ENCODE peak calls at places on chromosome 19, in eight cellular contexts. I is K562, H is SK-N-SH, V is HepG2, F is IMR-90, L is GM12878, P is HCT116, Y is A549. J is an unnamed sample.

GRCh38 chr19:17394891-17395415 is 957 bp upstream of the CCDC194 start:
- DNase-seq in I (peak; percentile 84), H (peak; percentile 81), V (no peak), F (peak; percentile 53), L (no peak), P (peak; percentile 71), Y (peak; percentile 48), J (peak; percentile 89)

GRCh38 chr19:41570639-41571112 is 5.3 kb upstream of the CEACAM21 start:
- DNase-seq in I (peak; percentile 78), H (peak; percentile 79), V (peak; percentile 59), F (peak; percentile 57), L (no peak), P (peak; percentile 59), Y (peak; percentile 90), J (peak; percentile 84)

GRCh38 chr19:38619361-38620174 is 580 bp downstream of the EIF3K start:
- DNase-seq in I (no peak), H (no peak), V (no peak), F (no peak), L (no peak), P (no peak), Y (no peak), J (no peak)

GRCh38 chr19:7348587-7349230 is at the start of gene ARHGEF18:
- DNase-seq in I (no peak), H (no peak), V (no peak), F (no peak), L (peak; percentile 59), P (no peak), Y (no peak), J (no peak)

GRCh38 chr19:46043519-46043918 is 2.7 kb upstream of the IGFL4 start:
- DNase-seq in I (no peak), H (no peak), V (no peak), F (no peak), L (no peak), P (no peak), Y (no peak), J (no peak)

GRCh38 chr19:13025819-13026477 is 30.7 kb downstream of the NFIX start:
- DNase-seq in I (no peak), H (no peak), V (no peak), F (no peak), L (no peak), P (no peak), Y (no peak), J (no peak)

GRCh38 chr19:34332027-34332786 is 32.8 kb upstream of the GPI start:
- DNase-seq in I (no peak), H (no peak), V (no peak), F (peak; percentile 31), L (no peak), P (no peak), Y (no peak), J (no peak)

GRCh38 chr19:10211071-10211470 is 16.3 kb upstream of the DNMT1 start:
- DNase-seq in I (no peak), H (no peak), V (no peak), F (no peak), L (no peak), P (no peak), Y (no peak), J (no peak)

GRCh38 chr19:38880882-38881609 is 3.0 kb upstream of the RINL start:
- DNase-seq in I (peak; percentile 50), H (peak; percentile 25), V (no peak), F (no peak), L (no peak), P (no peak), Y (no peak), J (no peak)

GRCh38 chr19:32817252-32817912 is 52.2 kb downstream of the SLC7A9 start:
- DNase-seq in I (no peak), H (no peak), V (peak; percentile 59), F (no peak), L (no peak), P (no peak), Y (no peak), J (no peak)

GRCh38 chr19:43562698-43563241 is 12.6 kb downstream of the XRCC1 start:
- DNase-seq in I (no peak), H (no peak), V (no peak), F (peak; percentile 76), L (peak; percentile 91), P (no peak), Y (no peak), J (no peak)

GRCh38 chr19:44646049-44646416 is 2.3 kb downstream of the PVR start:
- DNase-seq in I (no peak), H (no peak), V (no peak), F (no peak), L (no peak), P (no peak), Y (no peak), J (no peak)

GRCh38 chr19:43984687-43985000 is 656 bp downstream of the ZNF155 start:
- DNase-seq in I (no peak), H (peak; percentile 41), V (no peak), F (no peak), L (no peak), P (no peak), Y (no peak), J (no peak)

GRCh38 chr19:48618278-48618915 is 581 bp downstream of the RPL18 start:
- DNase-seq in I (no peak), H (no peak), V (no peak), F (no peak), L (no peak), P (no peak), Y (no peak), J (no peak)

GRCh38 chr19:34383599-34383998 is 18.6 kb downstream of the GPI start:
- DNase-seq in I (no peak), H (no peak), V (no peak), F (no peak), L (no peak), P (no peak), Y (no peak), J (no peak)

GRCh38 chr19:28497887-28498286 is 715.1 kb downstream of the UQCRFS1 start:
- DNase-seq in I (no peak), H (no peak), V (no peak), F (no peak), L (no peak), P (no peak), Y (no peak), J (no peak)

GRCh38 chr19:18014197-18014596 is 6.2 kb downstream of the ARRDC2 start:
- DNase-seq in I (no peak), H (no peak), V (no peak), F (no peak), L (no peak), P (no peak), Y (no peak), J (no peak)

DNA sequence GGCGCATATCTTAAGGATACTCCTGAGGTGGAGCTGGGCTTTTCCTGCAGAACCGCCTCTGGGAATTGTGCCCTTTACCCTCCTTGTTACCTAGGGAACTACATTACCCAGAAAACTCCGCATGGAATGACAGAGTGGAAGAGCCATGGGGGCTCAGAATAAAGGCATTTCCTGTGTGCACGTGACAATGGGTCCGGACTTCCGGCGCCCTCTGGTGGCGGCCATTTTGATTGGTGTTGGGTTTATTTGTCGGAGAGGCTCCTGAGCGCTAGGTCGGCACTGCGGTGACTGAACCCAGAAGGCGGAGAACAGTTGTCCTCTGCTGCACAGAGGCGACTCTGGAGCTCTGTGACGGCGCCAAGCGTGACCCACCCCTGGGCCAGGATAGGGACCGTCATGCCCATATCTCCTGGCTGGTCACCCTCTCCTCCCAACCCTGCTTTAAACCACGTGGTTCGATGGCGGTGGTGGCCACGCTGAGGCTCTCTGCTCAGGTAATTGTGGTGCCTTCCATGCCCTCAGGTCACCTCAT is at the start of gene ZNF587B:
- DNase-seq in I (peak; percentile 35), H (peak; percentile 50), V (peak; percentile 47), F (peak; percentile 74), L (no peak), P (peak; percentile 36), Y (no peak), J (peak; percentile 77)
- TF ChIP-seq RAD21 in I (peak; percentile 56), H (peak; percentile 27), V (peak; percentile 47), F (no peak), L (no peak), P (no peak), Y (no peak), J (no peak)

GRCh38 chr19:14091885-14092462 is 1.4 kb upstream of the SAMD1 start:
- DNase-seq in I (peak; percentile 62), H (no peak), V (no peak), F (no peak), L (no peak), P (no peak), Y (no peak), J (no peak)

GRCh38 chr19:14089412-14089661 is 1.2 kb downstream of the SAMD1 start:
- DNase-seq in I (no peak), H (peak; percentile 42), V (no peak), F (no peak), L (no peak), P (no peak), Y (no peak), J (no peak)

GRCh38 chr19:14089662-14090508 is 666 bp downstream of the SAMD1 start:
- DNase-seq in I (peak; percentile 71), H (peak; percentile 85), V (no peak), F (peak; percentile 74), L (no peak), P (no peak), Y (no peak), J (peak; percentile 62)

GRCh38 chr19:14090509-14091085 is at the start of gene SAMD1:
- DNase-seq in I (peak; percentile 87), H (peak; percentile 95), V (peak; percentile 73), F (peak; percentile 83), L (no peak), P (peak; percentile 76), Y (peak; percentile 51), J (peak; percentile 67)

DNA sequence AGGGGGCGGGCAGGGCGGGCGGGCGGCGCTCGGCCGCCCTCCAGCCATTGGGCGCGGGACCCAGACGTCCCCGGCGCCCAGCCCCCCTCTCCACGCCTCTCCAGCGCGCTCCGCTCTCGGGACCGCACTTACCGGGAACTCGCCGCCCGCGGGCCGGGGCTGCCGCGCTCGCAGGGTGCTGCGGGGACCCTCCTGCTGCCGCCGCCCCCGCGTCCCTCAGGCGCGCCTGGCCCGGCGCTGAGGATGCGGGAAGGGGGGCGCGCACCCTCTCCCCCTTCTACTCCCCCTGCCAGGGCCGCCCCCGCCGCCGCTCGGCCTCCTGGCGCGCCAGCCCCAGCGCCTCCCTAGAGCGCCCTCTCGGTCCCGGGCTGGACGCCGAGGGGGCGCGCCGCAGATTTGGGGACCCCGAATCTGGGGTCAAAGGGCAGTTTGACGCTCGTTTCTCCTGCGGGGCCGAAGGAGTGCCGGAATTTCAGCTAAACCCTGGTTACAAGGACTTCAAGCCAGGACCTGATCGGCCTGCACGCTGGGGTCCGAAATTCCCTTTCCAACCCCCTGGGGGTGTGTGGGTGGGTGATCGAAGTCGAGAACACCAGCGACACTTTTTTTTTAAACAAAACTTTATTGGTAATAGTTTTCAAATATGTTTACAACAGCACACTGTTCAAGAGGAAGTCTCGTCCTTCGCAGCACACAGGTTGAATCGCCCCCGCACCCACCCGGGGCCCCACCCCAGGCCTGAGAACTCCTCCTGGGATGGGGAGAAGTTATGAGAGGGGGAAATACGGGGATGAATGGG is 734 bp upstream of the SAMD1 start:
- DNase-seq in I (peak; percentile 88), H (peak; percentile 93), V (peak; percentile 44), F (peak; percentile 64), L (no peak), P (no peak), Y (peak; percentile 62), J (peak; percentile 76)
- TF ChIP-seq RAD21 in I (no peak), H (no peak), V (peak; percentile 45), F (no peak), L (no peak), P (no peak), Y (no peak), J (no peak)

GRCh38 chr19:2824129-2824528 is 4.5 kb downstream of the ZNF554 start:
- DNase-seq in I (peak; percentile 1), H (no peak), V (no peak), F (no peak), L (no peak), P (no peak), Y (no peak), J (no peak)
- TF ChIP-seq RAD21 in I (no peak), H (no peak), V (no peak), F (no peak), L (no peak), P (no peak), Y (no peak), J (no peak)

GRCh38 chr19:355134-355533 is 10.5 kb upstream of the MIER2 start:
- DNase-seq in I (no peak), H (no peak), V (no peak), F (no peak), L (no peak), P (no peak), Y (no peak), J (no peak)
- TF ChIP-seq RAD21 in I (no peak), H (no peak), V (no peak), F (no peak), L (no peak), P (no peak), Y (no peak), J (no peak)